ENCODE peak calls at places on chromosomes 16 and 17, in four cellular contexts. B is GM12878, R is AG04450, U is BJ. L is an unnamed sample.

GRCh38 chr17:2083613-2084128 is 28.8 kb downstream of the HIC1 start:
- DNase-seq in B (peak; percentile 83), U (no peak), R (no peak), L (no peak)

GRCh38 chr17:43556292-43556691 is 10.2 kb upstream of the ETV4 start:
- DNase-seq in B (no peak), R (no peak), U (peak; percentile 83), L (peak; percentile 84)

GRCh38 chr16:66439051-66439730 is 12.1 kb downstream of the BEAN1 start:
- DNase-seq in B (no peak), R (no peak), U (no peak), L (no peak)

GRCh38 chr16:9139965-9140364 is 48.5 kb downstream of the HAPSTR1 start:
- DNase-seq in B (no peak), R (no peak), U (no peak), L (peak; percentile 47)

GRCh38 chr17:69853533-69854262 is 221.3 kb upstream of the KCNJ16 start:
- DNase-seq in B (no peak), U (no peak), R (no peak), L (no peak)

GRCh38 chr16:71961066-71962039 is 38.8 kb downstream of the PKD1L3 start:
- DNase-seq in R (peak; percentile 56), B (peak; percentile 52), U (peak; percentile 36), L (peak; percentile 89)

GRCh38 chr17:64172510-64172909 is 42.6 kb upstream of the ERN1 start:
- DNase-seq in U (no peak), R (no peak), B (no peak), L (no peak)

GRCh38 chr16:88633684-88634140 is 4.7 kb upstream of the IL17C start:
- DNase-seq in B (peak; percentile 55), U (no peak), R (no peak), L (peak; percentile 35)

GRCh38 chr16:58025351-58026138 is at the start of gene MMP15:
- DNase-seq in U (no peak), B (no peak), R (no peak), L (peak; percentile 71)

GRCh38 chr17:2302740-2303277 is 776 bp downstream of the SMG6 start:
- DNase-seq in U (no peak), R (no peak), B (no peak), L (peak; percentile 13)

GRCh38 chr16:84600343-84601229 is 17.3 kb downstream of the COTL1 start:
- DNase-seq in R (no peak), U (no peak), B (peak; percentile 91), L (no peak)

GRCh38 chr17:79155701-79156100 is 81.1 kb downstream of the ENGASE start:
- DNase-seq in R (no peak), U (no peak), B (no peak), L (no peak)

GRCh38 chr17:63722403-63722802 is 19.2 kb downstream of the STRADA start:
- DNase-seq in B (no peak), U (no peak), R (no peak), L (no peak)

GRCh38 chr17:82468692-82469091 is 10.2 kb downstream of the NARF start:
- DNase-seq in B (no peak), U (no peak), R (no peak), L (no peak)

GRCh38 chr16:50711862-50712567 is 18.6 kb downstream of the NOD2 start:
- DNase-seq in U (no peak), R (no peak), B (no peak), L (no peak)

GRCh38 chr16:29021471-29021870 is 36.6 kb downstream of the LAT start:
- DNase-seq in B (no peak), U (no peak), R (no peak), L (no peak)

GRCh38 chr17:62627904-62628603 is 584 bp downstream of the MRC2 start:
- DNase-seq in U (no peak), B (no peak), R (peak; percentile 39), L (peak; percentile 39)

GRCh38 chr17:20941872-20942271 is 100.9 kb downstream of the USP22 start:
- DNase-seq in R (no peak), U (no peak), B (no peak), L (no peak)

GRCh38 chr17:20948984-20949777 is 93.6 kb downstream of the USP22 start:
- DNase-seq in U (no peak), B (no peak), R (no peak), L (peak; percentile 27)

DNA sequence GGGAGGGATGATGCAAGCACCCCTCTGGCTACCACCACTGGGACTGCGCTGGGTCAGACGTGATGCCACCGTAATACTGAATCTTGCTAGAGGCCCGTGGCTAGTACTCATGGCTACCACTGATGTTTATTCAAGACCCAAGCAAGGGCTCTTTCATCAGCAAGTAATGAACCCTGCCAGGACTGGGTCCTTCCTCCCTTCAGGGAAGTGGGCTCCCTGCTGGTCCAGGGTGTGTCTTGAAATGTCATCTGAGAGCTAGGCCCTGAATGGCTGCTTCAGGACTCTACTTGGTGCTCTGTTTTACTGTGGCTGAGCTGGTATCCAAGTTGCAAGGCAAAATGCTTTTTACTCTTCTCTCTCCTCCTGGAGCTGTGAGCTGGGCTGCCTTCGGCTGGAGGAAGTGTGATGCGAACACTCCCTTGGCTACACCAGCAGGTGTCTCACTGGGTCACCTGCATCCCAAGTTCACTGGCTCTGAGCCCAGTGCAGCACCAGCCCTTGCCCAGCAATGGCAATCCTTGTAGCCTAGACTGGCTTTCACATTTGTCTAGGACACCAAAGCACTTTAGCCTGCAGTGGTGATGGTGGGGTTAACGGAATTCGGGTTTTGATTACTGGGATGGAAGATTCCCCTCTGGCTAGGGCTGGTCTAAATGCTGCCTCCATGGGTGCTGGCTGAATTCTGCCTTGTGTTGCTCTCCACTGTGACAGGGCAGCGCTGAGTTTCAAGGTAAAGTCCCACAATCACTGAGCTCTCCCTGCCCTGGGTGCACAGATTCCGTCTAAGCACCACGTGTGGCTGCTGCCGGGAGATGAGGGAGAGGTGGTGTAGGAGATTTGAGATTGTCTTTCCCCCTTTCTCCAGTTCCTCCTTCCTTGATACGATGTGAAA is 98.6 kb downstream of the USP22 start:
- DNase-seq in U (no peak), R (no peak), B (no peak), L (peak; percentile 69)
- TF ChIP-seq CTCF in U (no peak), R (no peak), B (peak; percentile 59), L (peak; percentile 65)

DNA sequence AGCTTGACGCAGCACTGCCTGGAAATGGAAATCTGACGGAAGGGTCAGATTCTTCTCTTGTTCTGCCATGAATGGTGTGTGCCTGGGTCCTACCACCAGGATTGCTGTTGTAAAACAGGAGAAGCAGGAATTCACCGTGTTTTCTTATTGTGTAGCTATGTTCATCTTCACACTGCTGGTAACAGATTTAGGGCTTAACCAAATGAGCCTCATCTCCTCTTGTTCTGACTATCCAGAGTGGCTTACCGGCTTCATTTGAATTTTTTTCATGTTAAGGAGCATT is 97.3 kb upstream of the CHMP6 start:
- DNase-seq in B (no peak), U (no peak), R (no peak), L (no peak)
- TF ChIP-seq CTCF in B (no peak), U (peak; percentile 9), R (peak; percentile 11), L (no peak)

DNA sequence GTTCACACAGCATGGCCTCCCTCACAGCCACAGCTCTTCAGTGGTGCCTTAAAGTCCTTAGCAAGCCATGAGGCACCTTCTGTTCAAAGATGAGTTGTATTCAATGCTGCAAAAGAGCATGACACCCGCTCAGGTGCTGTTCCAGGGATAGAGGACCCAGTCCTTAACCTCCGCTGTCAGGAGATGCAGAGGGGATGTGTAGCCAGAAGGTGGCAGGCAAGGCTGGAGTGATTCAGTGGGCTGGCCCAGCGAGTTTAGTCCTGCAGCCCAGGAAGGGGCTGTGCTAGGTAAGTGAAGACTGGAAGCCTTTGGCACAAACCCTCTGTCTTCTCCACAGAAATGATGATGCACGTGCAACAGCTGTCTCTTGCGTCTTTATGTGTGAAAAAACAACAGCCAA is 25.0 kb upstream of the ADAM11 start:
- DNase-seq in B (no peak), U (no peak), R (no peak), L (peak; percentile 16)
- TF ChIP-seq CTCF in B (peak; percentile 23), U (peak; percentile 42), R (peak; percentile 24), L (no peak)

GRCh38 chr17:18968945-18969887 is 17.3 kb downstream of the SLC5A10 start:
- DNase-seq in B (no peak), U (no peak), R (no peak), L (peak; percentile 70)
- TF ChIP-seq CTCF in B (no peak), U (no peak), R (no peak), L (no peak)

DNA sequence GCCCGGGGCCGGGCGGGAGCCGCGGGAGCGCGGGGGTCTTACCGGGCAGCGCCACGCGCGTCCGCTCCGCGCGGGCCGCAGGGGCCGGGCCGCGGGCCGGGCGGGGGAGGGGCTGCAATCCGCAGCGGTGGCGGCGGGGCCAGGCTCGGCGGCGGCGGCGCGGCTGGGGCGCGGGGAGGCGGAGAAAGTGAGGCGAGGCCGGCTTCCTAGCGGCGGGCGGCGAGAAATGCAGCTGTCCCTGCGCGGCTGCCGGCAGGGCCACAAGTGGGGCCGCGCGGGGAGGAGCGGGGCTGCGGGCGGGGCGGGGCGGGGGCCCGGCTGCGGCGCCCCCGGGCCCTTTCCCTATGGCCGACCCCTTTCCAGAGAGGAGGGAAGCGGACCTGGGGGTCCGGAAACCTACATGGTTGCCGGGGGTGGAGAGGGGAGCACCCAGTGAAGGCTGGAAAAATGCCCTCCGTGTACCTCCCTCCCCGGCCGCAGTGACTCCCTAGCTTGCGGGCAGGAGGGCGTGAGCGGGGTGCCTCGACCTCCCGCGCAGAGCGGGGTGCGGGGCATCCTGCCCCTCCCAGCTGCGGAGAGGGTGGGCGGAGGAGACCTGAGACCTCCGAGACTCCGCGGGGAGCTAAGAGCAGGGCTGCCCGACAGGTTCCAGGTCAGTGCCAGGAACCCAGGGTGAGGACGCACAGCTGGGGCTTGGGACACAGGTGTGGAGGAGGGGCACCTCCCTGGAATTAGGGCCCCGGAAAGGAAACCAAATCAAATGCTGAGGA is at the start of gene CUEDC1:
- DNase-seq in U (no peak), B (no peak), R (no peak), L (peak; percentile 53)
- TF ChIP-seq CTCF in U (peak; percentile 26), B (peak; percentile 27), R (peak; percentile 29), L (peak; percentile 23)

DNA sequence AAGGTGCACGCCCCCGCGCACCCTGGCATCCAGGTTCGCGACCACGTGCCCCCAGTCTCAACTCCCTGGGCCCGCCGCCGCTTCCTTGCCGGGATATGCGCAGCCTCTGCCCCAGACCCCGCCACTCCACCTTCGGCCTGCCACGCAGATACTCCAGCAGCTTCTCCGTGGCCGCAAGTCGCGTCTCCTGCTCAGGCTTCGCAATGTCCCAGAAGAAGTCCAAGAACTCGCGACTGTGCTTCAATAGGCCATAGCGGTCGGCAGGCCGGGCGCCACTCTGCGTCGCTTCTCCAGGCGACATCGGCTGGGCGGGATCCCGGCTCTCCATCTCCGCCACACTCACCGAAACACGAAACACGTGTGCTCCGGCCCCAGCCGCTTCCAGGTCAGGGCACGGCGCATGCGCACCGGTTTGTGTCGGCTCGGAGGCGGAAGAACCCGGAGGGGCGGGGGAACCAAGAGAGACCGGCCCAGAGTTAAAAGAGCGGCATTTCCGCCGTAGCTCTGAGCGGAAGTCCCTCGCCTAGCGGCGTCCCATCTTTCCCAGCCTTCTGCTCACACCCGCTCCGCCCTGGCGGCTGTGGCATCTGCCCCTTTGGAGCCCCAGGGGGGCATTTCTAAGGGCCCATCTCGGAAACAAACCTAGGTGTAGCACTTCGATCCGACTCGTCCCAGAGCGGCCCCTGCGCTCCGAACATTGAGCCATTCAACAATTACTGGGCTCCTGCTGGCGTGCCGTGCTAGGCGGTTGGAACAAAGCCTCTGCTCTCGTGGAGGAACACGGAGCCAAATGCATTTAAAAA is at the start of gene MYBBP1A:
- DNase-seq in R (peak; percentile 85), U (peak; percentile 64), B (peak; percentile 83), L (peak; percentile 95)
- TF ChIP-seq CTCF in R (peak; percentile 31), U (peak; percentile 42), B (no peak), L (no peak)

L was measured in MCF 10A.